ENCODE peak calls at places on chromosomes 2 and 18, in six cellular contexts. Q, D, P, K, T and R are unnamed samples.

GRCh38 chr18:43952398-43952797 is 675.1 kb upstream of the SYT4 start:
- DNase-seq in Q (no peak), D (no peak), P (no peak), K (no peak), T (no peak), R (no peak)

GRCh38 chr2:128611421-128612320 is 293.0 kb upstream of the HS6ST1 start:
- DNase-seq in Q (no peak), D (no peak), P (no peak), K (no peak), T (no peak), R (peak; percentile 39)

GRCh38 chr2:235468978-235469694 is 24.7 kb upstream of the AGAP1 start:
- DNase-seq in Q (no peak), D (no peak), P (peak; percentile 33), K (peak; percentile 63), T (no peak), R (no peak)

GRCh38 chr2:150046211-150046610 is 441.3 kb downstream of the RND3 start:
- DNase-seq in Q (no peak), D (no peak), P (no peak), K (peak; percentile 4), T (no peak), R (no peak)

GRCh38 chr2:195575879-195576391 is 81.1 kb upstream of the SLC39A10 start:
- DNase-seq in Q (peak; percentile 27), D (no peak), P (no peak), K (no peak), T (no peak), R (no peak)

GRCh38 chr2:163665817-163666216 is 70.0 kb downstream of the FIGN start:
- DNase-seq in Q (no peak), D (no peak), P (no peak), K (no peak), T (no peak), R (no peak)

GRCh38 chr18:60411715-60412114 is 39.1 kb upstream of the MC4R start:
- DNase-seq in Q (no peak), D (no peak), P (no peak), K (no peak), T (no peak), R (no peak)

GRCh38 chr18:11500153-11501122 is 109.0 kb upstream of the SLC35G4 start:
- DNase-seq in Q (peak; percentile 95), D (no peak), P (peak; percentile 36), K (peak; percentile 74), T (no peak), R (peak; percentile 58)

GRCh38 chr2:23477392-23477791 is 92.4 kb downstream of the KLHL29 start:
- DNase-seq in Q (no peak), D (no peak), P (no peak), K (no peak), T (no peak), R (no peak)

GRCh38 chr2:26471766-26472706 is 5.9 kb downstream of the OTOF start:
- DNase-seq in Q (no peak), D (no peak), P (peak; percentile 9), K (no peak), T (no peak), R (no peak)

GRCh38 chr2:109064660-109065306 is 64.2 kb upstream of the SH3RF3 start:
- DNase-seq in Q (no peak), D (no peak), P (no peak), K (no peak), T (no peak), R (no peak)

GRCh38 chr2:239276813-239277193 is 124.0 kb downstream of the HDAC4 start:
- DNase-seq in Q (no peak), D (no peak), P (peak; percentile 23), K (no peak), T (no peak), R (no peak)

GRCh38 chr2:171404258-171404657 is 29.5 kb downstream of the METTL8 start:
- DNase-seq in Q (no peak), D (no peak), P (no peak), K (no peak), T (no peak), R (no peak)

GRCh38 chr2:211033765-211034164 is 477.4 kb downstream of the CPS1 start:
- DNase-seq in Q (peak; percentile 25), D (no peak), P (no peak), K (no peak), T (no peak), R (no peak)

GRCh38 chr2:170305711-170306110 is 127.8 kb downstream of the MYO3B start:
- DNase-seq in Q (no peak), D (no peak), P (no peak), K (no peak), T (no peak), R (no peak)

GRCh38 chr2:143513081-143513480 is 383.9 kb downstream of the ARHGAP15 start:
- DNase-seq in Q (no peak), D (no peak), P (peak; percentile 31), K (no peak), T (no peak), R (no peak)

GRCh38 chr2:121903037-121903689 is 147.7 kb downstream of the TSN start:
- DNase-seq in Q (no peak), D (no peak), P (peak; percentile 66), K (no peak), T (no peak), R (no peak)

GRCh38 chr18:50610349-50610748 is 50.5 kb downstream of the MAPK4 start:
- DNase-seq in Q (no peak), D (no peak), P (no peak), K (no peak), T (no peak), R (no peak)

GRCh38 chr2:68812256-68812655 is 58.9 kb downstream of the BMP10 start:
- DNase-seq in Q (no peak), D (no peak), P (no peak), K (no peak), T (no peak), R (no peak)

GRCh38 chr18:63348508-63349136 is 18.4 kb downstream of the KDSR start:
- DNase-seq in Q (peak; percentile 84), D (no peak), P (no peak), K (no peak), T (peak; percentile 76), R (no peak)

GRCh38 chr2:190320696-190321095 is 1.1 kb upstream of the HIBCH start:
- DNase-seq in Q (no peak), D (no peak), P (no peak), K (no peak), T (no peak), R (no peak)

GRCh38 chr2:216375288-216375687 is 3.0 kb upstream of the MARCHF4 start:
- DNase-seq in Q (no peak), D (no peak), P (no peak), K (no peak), T (no peak), R (no peak)

GRCh38 chr2:39542523-39542922 is 105.4 kb upstream of the MAP4K3 start:
- DNase-seq in Q (no peak), D (no peak), P (no peak), K (no peak), T (no peak), R (no peak)

GRCh38 chr2:238339395-238339780 is 19.1 kb downstream of the TRAF3IP1 start:
- DNase-seq in Q (no peak), D (no peak), P (no peak), K (peak; percentile 33), T (no peak), R (no peak)

GRCh38 chr2:28274911-28275685 is 117.6 kb upstream of the FOSL2 start:
- DNase-seq in Q (no peak), D (no peak), P (peak; percentile 56), K (peak; percentile 33), T (no peak), R (no peak)

DNA sequence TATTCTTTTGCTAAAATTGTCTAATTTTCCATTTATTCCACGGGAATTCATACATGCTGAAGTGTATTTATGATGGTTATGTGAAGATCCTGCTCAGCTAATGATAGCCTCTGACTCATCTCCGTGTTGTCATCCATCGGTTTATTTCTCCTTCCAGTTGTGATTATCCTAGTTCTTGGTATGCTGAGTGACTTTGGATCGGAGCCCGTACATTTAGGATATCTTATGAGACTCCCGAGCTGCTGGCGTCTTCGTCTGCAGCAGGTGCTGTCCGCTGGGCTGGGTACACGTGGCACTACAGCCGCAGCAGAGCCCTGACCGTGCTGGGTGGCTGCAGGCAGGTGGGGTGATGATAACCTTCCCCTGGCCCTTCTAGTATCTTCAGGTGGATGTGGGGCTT is 40.1 kb upstream of the GALR1 start:
- DNase-seq in Q (no peak), D (no peak), P (no peak), K (no peak), T (no peak), R (no peak)
- H3K27ac ChIP-seq in Q (no peak overlapping the region), D (peak overlapping the region; percentile 63), P (no peak overlapping the region), K (no peak overlapping the region), T (no peak overlapping the region), R (no peak overlapping the region)

GRCh38 chr18:35618703-35619102 is 37.2 kb downstream of the GALNT1 start:
- DNase-seq in Q (no peak), D (no peak), P (no peak), K (no peak), T (no peak), R (no peak)
- H3K4me1 ChIP-seq in Q (peaks cover 14% of the 10 kb centered on the region), D (peaks cover 33% of the 10 kb centered on the region), P (peaks cover 58% of the 10 kb centered on the region), K (peaks cover 10% of the 10 kb centered on the region), T (peaks cover 4% of the 10 kb centered on the region), R (no peaks in the 10 kb centered on the region)

GRCh38 chr2:233112261-233113113 is 52.3 kb downstream of the INPP5D start:
- DNase-seq in Q (no peak), D (no peak), P (no peak), K (no peak), T (no peak), R (peak; percentile 16)

GRCh38 chr2:233115121-233115520 is 55.0 kb downstream of the INPP5D start:
- DNase-seq in Q (no peak), D (no peak), P (no peak), K (no peak), T (no peak), R (no peak)

GRCh38 chr2:233113114-233113452 is 52.9 kb downstream of the INPP5D start:
- DNase-seq in Q (no peak), D (no peak), P (no peak), K (no peak), T (no peak), R (no peak)

GRCh38 chr2:233115761-233116160 is 55.6 kb downstream of the INPP5D start:
- DNase-seq in Q (no peak), D (no peak), P (no peak), K (no peak), T (no peak), R (no peak)

GRCh38 chr2:233114421-233114861 is 54.3 kb downstream of the INPP5D start:
- DNase-seq in Q (no peak), D (no peak), P (no peak), K (no peak), T (no peak), R (peak; percentile 67)
- H3K27ac ChIP-seq in Q (no peak overlapping the region), D (no peak overlapping the region), P (no peak overlapping the region), K (no peak overlapping the region), T (no peak overlapping the region), R (no peak overlapping the region)

DNA sequence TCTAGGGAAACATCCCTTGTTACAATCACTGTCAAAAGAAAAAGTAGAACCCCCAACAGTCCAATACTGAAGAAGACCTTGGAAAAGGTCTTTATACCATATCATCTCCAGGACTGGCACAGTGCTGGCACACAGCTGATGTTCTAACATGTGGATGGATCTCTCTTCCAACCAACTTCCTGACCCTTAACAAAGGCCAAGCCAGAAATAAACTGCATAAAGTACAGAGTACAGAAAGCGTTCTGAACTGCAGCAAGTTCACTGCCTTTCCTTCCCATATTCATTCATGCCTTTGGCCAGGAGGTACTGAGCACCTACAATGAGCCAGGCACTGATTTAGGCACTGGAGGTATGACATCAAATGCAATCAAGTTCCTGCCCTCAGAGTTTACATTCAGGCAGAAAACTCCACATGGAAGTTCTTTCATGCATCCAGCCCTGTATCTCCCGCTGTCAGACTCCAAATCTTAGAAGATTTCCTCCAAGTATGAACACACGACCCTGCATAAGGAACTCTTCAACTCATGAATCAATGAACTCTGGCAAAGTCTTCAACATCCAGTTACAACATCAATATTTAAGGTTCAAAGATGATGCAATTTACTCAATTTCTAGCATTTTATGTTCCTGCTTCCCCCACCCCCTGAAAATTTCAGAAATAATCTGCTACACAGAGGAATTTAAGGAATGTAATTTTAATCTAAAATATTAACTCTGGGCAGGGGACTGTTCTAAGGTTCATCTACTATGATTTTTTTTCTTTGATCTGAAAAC is 33.8 kb downstream of the ACVR1 start:
- DNase-seq in Q (no peak), D (no peak), P (no peak), K (no peak), T (no peak), R (no peak)
- H3K4me1 ChIP-seq in Q (no peaks in the 10 kb centered on the region), D (peaks cover 10% of the 10 kb centered on the region), P (peaks cover 79% of the 10 kb centered on the region), K (peaks cover 19% of the 10 kb centered on the region), T (peaks cover 75% of the 10 kb centered on the region), R (peaks cover 11% of the 10 kb centered on the region)